ENCODE peak calls at places on chromosome 11, in eight cellular contexts. D is colonic mucosa, R is spleen, N is fibroblast of the aortic adventitia, B is cardiac muscle cell, F is AG09309, E is mucosa of descending colon, U is astrocyte of the cerebellum. T is an unnamed sample.

GRCh38 chr11:126969865-126970479 is 30.6 kb downstream of the KIRREL3 start:
- DNase-seq in B (peak; percentile 40), R (no peak), N (peak; percentile 53), D (no peak), E (no peak), U (peak; percentile 37), F (no peak), T (peak; percentile 54)

GRCh38 chr11:78684377-78684776 is 109.7 kb upstream of the NARS2 start:
- DNase-seq in N (no peak), B (peak; percentile 16), U (no peak), E (no peak), R (no peak), F (no peak), D (no peak), T (no peak)

GRCh38 chr11:73223998-73224730 is 6.1 kb downstream of the P2RY2 start:
- DNase-seq in N (no peak), R (peak; percentile 66), E (no peak), U (no peak), F (no peak), D (no peak), B (no peak), T (no peak)

GRCh38 chr11:9573775-9574555 is 495 bp downstream of the WEE1 start:
- DNase-seq in F (no peak), R (peak; percentile 89), U (no peak), N (peak; percentile 16), B (peak; percentile 35), D (peak; percentile 26), E (peak; percentile 22), T (no peak)

GRCh38 chr11:78419327-78419726 is 1.7 kb upstream of the GAB2 start:
- DNase-seq in U (peak; percentile 76), R (no peak), N (peak; percentile 99), B (peak; percentile 99), D (peak; percentile 42), E (peak; percentile 39), F (peak; percentile 97), T (peak; percentile 94)

GRCh38 chr11:110097459-110098012 is 4.3 kb downstream of the ZC3H12C start:
- DNase-seq in D (no peak), N (no peak), B (peak; percentile 44), R (no peak), U (no peak), E (no peak), F (no peak), T (peak; percentile 30)

GRCh38 chr11:36377759-36378553 is 81.9 kb downstream of the PRR5L start:
- DNase-seq in E (peak; percentile 20), B (no peak), F (no peak), D (no peak), U (no peak), R (no peak), N (no peak), T (no peak)

GRCh38 chr11:32225491-32226285 is 134.8 kb downstream of the RCN1 start:
- DNase-seq in E (no peak), N (no peak), R (no peak), B (no peak), U (no peak), D (no peak), F (no peak), T (no peak)

GRCh38 chr11:396511-396947 is 2.5 kb downstream of the PKP3 start:
- DNase-seq in U (no peak), N (peak; percentile 20), B (peak; percentile 42), F (no peak), R (peak; percentile 81), E (no peak), D (peak; percentile 23), T (peak; percentile 34)

GRCh38 chr11:32113200-32113599 is 22.3 kb downstream of the RCN1 start:
- DNase-seq in F (no peak), R (no peak), E (no peak), U (no peak), N (no peak), D (no peak), B (no peak), T (peak; percentile 50)

GRCh38 chr11:66864924-66865697 is 8.2 kb downstream of the LRFN4 start:
- DNase-seq in D (no peak), N (peak; percentile 17), U (no peak), E (no peak), B (no peak), R (no peak), F (no peak), T (no peak)

GRCh38 chr11:73397468-73398131 is 21.4 kb downstream of the RELT start:
- DNase-seq in E (no peak), U (no peak), R (peak; percentile 63), D (no peak), N (no peak), F (no peak), B (no peak), T (no peak)

GRCh38 chr11:130609121-130610035 is 160.9 kb downstream of the ADAMTS15 start:
- DNase-seq in N (peak; percentile 96), R (no peak), U (no peak), E (peak; percentile 66), F (no peak), B (peak; percentile 95), D (peak; percentile 71), T (peak; percentile 87)

GRCh38 chr11:134292661-134293060 is 16.5 kb downstream of the GLB1L3 start:
- DNase-seq in N (no peak), D (no peak), R (no peak), F (no peak), U (no peak), B (no peak), E (no peak), T (no peak)

GRCh38 chr11:77776455-77776854 is 44.1 kb downstream of the RSF1 start:
- DNase-seq in R (no peak), U (no peak), D (no peak), E (no peak), F (no peak), B (peak; percentile 22), N (peak; percentile 18), T (no peak)

GRCh38 chr11:64268687-64269379 is 15.6 kb downstream of the BAD start:
- DNase-seq in R (peak; percentile 94), B (peak; percentile 92), E (peak; percentile 80), U (no peak), D (peak; percentile 82), N (peak; percentile 86), F (no peak), T (peak; percentile 79)

GRCh38 chr11:17599460-17599925 is 52.4 kb downstream of the OTOG start:
- DNase-seq in R (peak; percentile 70), E (no peak), F (no peak), B (no peak), N (no peak), D (no peak), U (no peak), T (no peak)

GRCh38 chr11:10654211-10655150 is 39.1 kb downstream of the IRAG1 start:
- DNase-seq in D (no peak), E (no peak), R (no peak), F (no peak), N (peak; percentile 87), U (no peak), B (peak; percentile 85), T (peak; percentile 58)

GRCh38 chr11:58576792-58577440 is 1.3 kb upstream of the LPXN start:
- DNase-seq in N (peak; percentile 78), B (peak; percentile 54), E (no peak), U (peak; percentile 31), F (no peak), D (no peak), R (no peak), T (peak; percentile 73)

GRCh38 chr11:133947298-133947905 is 9.4 kb downstream of the IGSF9B start:
- DNase-seq in F (no peak), B (peak; percentile 63), U (no peak), N (peak; percentile 45), R (peak; percentile 77), E (no peak), D (no peak), T (peak; percentile 18)

GRCh38 chr11:45146072-45147016 is at the start of gene PRDM11:
- DNase-seq in E (peak; percentile 55), R (peak; percentile 86), B (peak; percentile 85), D (peak; percentile 46), U (peak; percentile 52), N (peak; percentile 70), F (peak; percentile 27), T (peak; percentile 82)

GRCh38 chr11:45147017-45147728 is 734 bp downstream of the PRDM11 start:
- DNase-seq in B (peak; percentile 98), N (peak; percentile 93), R (peak; percentile 98), D (peak; percentile 95), F (peak; percentile 81), E (peak; percentile 95), U (peak; percentile 85), T (peak; percentile 98)

GRCh38 chr11:45144126-45145082 is 2.0 kb upstream of the PRDM11 start:
- DNase-seq in U (no peak), N (no peak), F (no peak), D (peak; percentile 13), E (no peak), R (no peak), B (no peak), T (no peak)

GRCh38 chr11:45145083-45145420 is 1.4 kb upstream of the PRDM11 start:
- DNase-seq in R (no peak), F (no peak), U (no peak), D (no peak), B (no peak), E (no peak), N (no peak), T (no peak)

DNA sequence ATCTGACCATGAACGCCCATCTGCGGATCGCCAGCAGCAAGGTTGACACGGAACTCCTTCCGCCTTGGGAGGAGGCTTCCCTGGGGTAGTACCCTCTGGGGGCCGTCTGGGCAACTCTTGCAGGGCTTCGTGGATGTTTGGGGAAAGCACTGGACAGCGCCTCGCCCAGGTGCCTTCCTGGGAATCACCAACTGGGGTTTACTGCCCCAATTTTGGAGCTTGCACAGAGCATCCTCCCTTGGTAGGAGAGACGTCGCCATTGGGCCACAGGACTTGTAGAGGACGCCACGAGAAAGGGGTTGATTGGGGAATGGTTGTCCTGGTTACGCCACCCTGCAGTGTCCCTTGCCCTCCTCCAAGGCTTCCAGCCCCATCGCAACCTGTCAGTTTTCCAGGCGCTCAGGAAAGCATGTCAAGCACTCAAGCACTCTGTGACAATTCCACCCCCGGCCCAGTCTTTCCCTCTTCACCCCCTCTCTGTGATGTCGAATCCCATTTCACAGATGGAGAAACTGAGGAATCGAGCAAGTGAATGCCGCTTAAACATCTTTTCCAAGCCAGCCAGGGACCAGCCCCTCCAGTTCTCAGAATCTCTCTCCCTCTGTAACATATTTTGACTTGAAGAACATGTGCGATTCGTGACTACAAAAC is 893 bp upstream of the PRDM11 start:
- DNase-seq in N (peak; percentile 36), F (no peak), B (peak; percentile 70), R (no peak), E (peak; percentile 47), D (peak; percentile 64), U (no peak), T (peak; percentile 57)
- H3K4me3 ChIP-seq in N (peak overlapping the region; percentile 79), F (peak overlapping the region; percentile 80), B (peak overlapping the region; percentile 70), R (peak overlapping the region; percentile 65), E (no peak overlapping the region), D (peak overlapping the region; percentile 77), U (peak overlapping the region; percentile 55), T (peak overlapping the region; percentile 57)

GRCh38 chr11:100855466-100856067 is 168.5 kb downstream of the ARHGAP42 start:
- DNase-seq in F (no peak), B (peak; percentile 78), U (peak; percentile 66), N (peak; percentile 83), R (no peak), E (no peak), D (no peak), T (peak; percentile 66)
- TF ChIP-seq CTCF in F (peak; percentile 51), B (peak; percentile 57), U (peak; percentile 15), N (peak; percentile 53), R (peak; percentile 72), E (no peak), D (peak; percentile 55), T (peak; percentile 23)

GRCh38 chr11:5689551-5689983 is at the start of gene TRIM22:
- DNase-seq in B (peak; percentile 84), U (peak; percentile 73), F (peak; percentile 63), D (peak; percentile 58), N (peak; percentile 90), R (no peak), E (peak; percentile 58), T (peak; percentile 18)
- H3K4me3 ChIP-seq in B (no peak within 1 kb of the TSS), U (peak within 1 kb of the TSS; percentile 46), F (peak within 1 kb of the TSS; percentile 38), D (peak within 1 kb of the TSS; percentile 12), N (peak within 1 kb of the TSS; percentile 59), R (peak within 1 kb of the TSS; percentile 68), E (no peak within 1 kb of the TSS), T (peak within 1 kb of the TSS; percentile 67)

GRCh38 chr11:46278387-46279173 is 1.1 kb downstream of the CREB3L1 start:
- DNase-seq in R (no peak), F (no peak), E (peak; percentile 89), U (no peak), N (peak; percentile 58), D (peak; percentile 93), B (peak; percentile 67), T (peak; percentile 91)
- TF ChIP-seq CTCF in R (no peak), F (peak; percentile 85), E (peak; percentile 49), U (peak; percentile 76), N (peak; percentile 78), D (peak; percentile 62), B (peak; percentile 80), T (peak; percentile 77)